ENCODE peak calls at places on chromosome 9, in five cellular contexts. V is endodermal cell, M is dorsolateral prefrontal cortex, L is IMR-90, O is A673. C is an unnamed sample.

GRCh38 chr9:120374239-120374638 is 205.7 kb downstream of the CDK5RAP2 start:
- DNase-seq in V (no peak), M (no peak), L (no peak), O (no peak), C (no peak)

GRCh38 chr9:133054966-133055365 is 6.8 kb upstream of the CEL start:
- DNase-seq in V (no peak), M (no peak), L (peak; percentile 40), O (no peak), C (no peak)

GRCh38 chr9:28624771-28625170 is 1051.5 kb upstream of the C9orf72 start:
- DNase-seq in V (no peak), M (no peak), L (no peak), O (no peak), C (no peak)

GRCh38 chr9:2227468-2227867 is 212.3 kb downstream of the SMARCA2 start:
- DNase-seq in V (peak; percentile 52), M (no peak), L (peak; percentile 67), O (no peak), C (no peak)

GRCh38 chr9:28808042-28808441 is 1234.8 kb upstream of the C9orf72 start:
- DNase-seq in V (no peak), M (no peak), L (no peak), O (peak; percentile 89), C (no peak)

GRCh38 chr9:6239048-6239461 is 23.4 kb downstream of the IL33 start:
- DNase-seq in V (no peak), M (no peak), L (peak; percentile 38), O (no peak), C (no peak)

GRCh38 chr9:135330307-135330631 is 149.3 kb upstream of the PPP1R26 start:
- DNase-seq in V (no peak), M (no peak), L (no peak), O (no peak), C (no peak)

GRCh38 chr9:95189230-95190098 is 128.0 kb downstream of the FANCC start:
- DNase-seq in V (no peak), M (no peak), L (peak; percentile 91), O (no peak), C (no peak)

GRCh38 chr9:127057970-127058644 is 64.3 kb downstream of the ANGPTL2 start:
- DNase-seq in V (no peak), M (peak; percentile 24), L (peak; percentile 31), O (no peak), C (no peak)

GRCh38 chr9:115411993-115412452 is 294.1 kb upstream of the TNC start:
- DNase-seq in V (no peak), M (no peak), L (peak; percentile 83), O (peak; percentile 75), C (no peak)

GRCh38 chr9:83154821-83155220 is 91.9 kb upstream of the RASEF start:
- DNase-seq in V (no peak), M (no peak), L (no peak), O (no peak), C (no peak)

GRCh38 chr9:26321935-26322334 is 570.7 kb downstream of the CAAP1 start:
- DNase-seq in V (no peak), M (no peak), L (no peak), O (no peak), C (no peak)

GRCh38 chr9:114776683-114777399 is 29.0 kb downstream of the TNFSF15 start:
- DNase-seq in V (no peak), M (no peak), L (no peak), O (no peak), C (no peak)

GRCh38 chr9:101398930-101399640 is 434 bp downstream of the ZNF189 start:
- DNase-seq in V (no peak), M (peak; percentile 28), L (no peak), O (peak; percentile 15), C (no peak)

GRCh38 chr9:33633621-33634020 is 109.6 kb downstream of the ANKRD18B start:
- DNase-seq in V (no peak), M (no peak), L (no peak), O (no peak), C (no peak)

GRCh38 chr9:91276513-91276912 is 85.2 kb downstream of the AUH start:
- DNase-seq in V (no peak), M (no peak), L (no peak), O (no peak), C (no peak)

GRCh38 chr9:34070601-34071340 is 22.1 kb upstream of the UBAP2 start:
- DNase-seq in V (no peak), M (no peak), L (peak; percentile 67), O (no peak), C (no peak)

GRCh38 chr9:86706391-86706790 is 240.9 kb downstream of the GAS1 start:
- DNase-seq in V (no peak), M (no peak), L (peak; percentile 62), O (no peak), C (no peak)

GRCh38 chr9:127838375-127839078 is 15.9 kb downstream of the ENG start:
- DNase-seq in V (no peak), M (no peak), L (peak; percentile 93), O (no peak), C (no peak)

GRCh38 chr9:9938432-9938831 is 674.4 kb downstream of the PTPRD start:
- DNase-seq in V (no peak), M (no peak), L (no peak), O (no peak), C (no peak)

DNA sequence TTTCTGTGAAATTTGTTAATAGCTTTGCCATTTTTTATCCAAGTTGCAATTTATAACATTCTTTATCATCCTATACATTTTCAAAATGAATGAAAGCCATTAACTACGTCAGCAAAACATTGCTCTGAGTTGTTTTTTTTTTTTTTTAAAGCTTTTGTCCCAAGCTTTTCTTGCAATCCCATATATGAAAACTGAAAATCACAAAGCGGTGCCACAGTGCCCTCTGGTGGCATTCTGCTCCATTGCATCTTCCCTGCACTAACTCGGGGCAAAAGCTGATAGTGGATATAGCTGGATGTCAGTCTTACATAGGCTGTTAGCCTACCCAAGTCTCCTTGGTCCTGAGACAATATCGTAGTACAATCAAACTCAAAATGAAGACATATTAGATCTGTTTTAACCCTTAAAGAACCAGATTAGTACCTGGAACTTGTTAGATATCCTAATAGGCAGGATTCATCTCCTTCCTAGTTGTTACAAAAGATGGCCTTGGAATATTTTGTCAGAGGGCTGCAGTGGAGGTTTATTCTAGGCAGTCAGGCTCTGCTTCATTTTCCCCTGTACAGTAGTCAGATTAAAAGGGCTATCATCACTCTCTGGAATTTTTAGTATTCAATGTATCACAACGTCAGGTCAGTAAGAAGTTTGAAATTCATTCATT is 669.9 kb downstream of the PTPRD start:
- DNase-seq in V (peak; percentile 93), M (peak; percentile 59), L (peak; percentile 42), O (peak; percentile 72), C (peak; percentile 16)
- TF ChIP-seq CTCF in V (peak; percentile 98), M (peak; percentile 85), L (peak; percentile 85), O (peak; percentile 94), C (peak; percentile 73)

DNA sequence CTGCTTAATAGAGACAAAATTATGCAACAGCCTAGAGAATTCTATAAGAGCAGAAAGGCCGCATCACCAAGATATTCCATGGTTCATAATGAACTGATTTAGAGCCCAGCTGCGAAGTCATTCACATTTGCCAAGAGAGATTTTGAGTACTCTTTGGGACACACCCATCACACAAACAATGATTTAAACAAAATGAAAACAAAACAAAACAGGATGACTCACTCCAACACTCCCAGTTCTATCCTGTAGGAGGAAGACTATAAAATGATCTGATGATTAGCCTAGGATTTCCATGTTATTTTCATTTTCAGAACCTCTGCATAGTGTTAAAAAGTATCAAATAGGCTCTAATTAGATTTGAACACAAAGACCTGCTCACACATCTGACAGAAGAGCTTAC is 145.8 kb upstream of the GNA14 start:
- DNase-seq in V (no peak), M (no peak), L (peak; percentile 7), O (peak; percentile 74), C (no peak)
- TF ChIP-seq CTCF in V (peak; percentile 38), M (peak; percentile 35), L (peak; percentile 22), O (peak; percentile 30), C (no peak)

GRCh38 chr9:1100945-1101344 is 50.8 kb downstream of the DMRT2 start:
- DNase-seq in V (peak; percentile 66), M (peak; percentile 35), L (peak; percentile 16), O (peak; percentile 23), C (no peak)
- TF ChIP-seq CTCF in V (peak; percentile 85), M (peak; percentile 49), L (peak; percentile 42), O (peak; percentile 45), C (no peak)

DNA sequence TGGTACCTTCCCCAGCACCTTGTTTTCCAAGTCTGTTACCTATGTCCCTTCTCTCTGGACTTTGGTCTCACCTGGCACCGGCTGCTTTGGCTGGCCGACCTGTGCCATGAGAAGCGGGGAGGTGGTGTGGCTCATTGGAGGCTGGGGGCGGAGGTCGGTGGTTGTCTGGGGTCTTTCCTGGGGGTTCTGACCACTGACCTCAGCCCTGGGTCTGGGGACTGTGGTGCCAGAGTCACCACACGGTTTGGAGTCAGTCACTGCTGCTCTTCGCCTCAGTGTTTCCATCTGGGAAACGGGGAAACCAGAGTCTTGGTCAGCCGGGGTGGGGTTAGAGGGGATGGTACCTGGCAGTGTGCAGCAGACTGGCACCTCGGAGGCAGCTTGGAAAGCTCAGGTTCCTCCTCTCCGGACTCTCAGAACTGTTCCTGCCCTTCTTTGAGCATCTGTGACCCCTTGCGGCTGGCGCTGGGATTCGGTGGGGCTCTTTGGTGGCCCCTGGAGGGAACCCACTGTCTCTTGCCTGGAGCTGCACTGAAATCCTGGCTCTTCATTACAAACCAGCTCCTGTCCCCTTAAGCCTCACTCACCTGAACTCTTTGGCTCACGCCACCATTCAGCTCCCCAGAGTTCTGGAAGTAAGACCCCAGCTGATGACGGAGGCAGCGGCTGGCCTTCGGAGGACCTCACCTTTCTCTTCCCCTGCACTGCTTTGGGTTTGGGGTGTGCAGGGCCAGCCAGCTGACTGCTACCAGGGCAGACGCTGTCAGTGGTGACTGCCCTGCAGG is 4.1 kb upstream of the RXRA start:
- DNase-seq in V (no peak), M (no peak), L (no peak), O (no peak), C (no peak)
- TF ChIP-seq CTCF in V (no peak), M (no peak), L (no peak), O (no peak), C (no peak)

DNA sequence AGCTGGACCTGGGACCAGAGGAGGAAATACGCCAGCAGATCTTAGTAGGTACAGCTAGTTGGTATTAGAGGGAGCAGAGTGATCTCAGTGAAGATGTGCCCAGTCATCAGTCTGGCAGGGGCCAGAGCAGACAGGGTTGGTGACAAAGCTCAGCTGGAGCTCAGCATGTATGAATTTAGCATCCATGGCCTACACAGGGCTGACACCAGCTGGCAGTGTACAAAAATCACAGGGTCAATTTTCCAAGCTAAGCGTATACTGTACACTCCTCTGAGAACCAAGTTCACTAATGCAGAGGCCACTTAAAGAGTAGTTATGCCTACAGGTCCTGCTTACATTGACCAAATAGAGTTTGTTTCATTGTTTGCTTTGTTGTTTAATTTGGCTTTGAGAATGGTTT is 146.6 kb downstream of the SLC24A2 start:
- DNase-seq in V (no peak), M (peak; percentile 46), L (no peak), O (no peak), C (no peak)
- TF ChIP-seq CTCF in V (no peak), M (peak; percentile 37), L (no peak), O (no peak), C (no peak)

DNA sequence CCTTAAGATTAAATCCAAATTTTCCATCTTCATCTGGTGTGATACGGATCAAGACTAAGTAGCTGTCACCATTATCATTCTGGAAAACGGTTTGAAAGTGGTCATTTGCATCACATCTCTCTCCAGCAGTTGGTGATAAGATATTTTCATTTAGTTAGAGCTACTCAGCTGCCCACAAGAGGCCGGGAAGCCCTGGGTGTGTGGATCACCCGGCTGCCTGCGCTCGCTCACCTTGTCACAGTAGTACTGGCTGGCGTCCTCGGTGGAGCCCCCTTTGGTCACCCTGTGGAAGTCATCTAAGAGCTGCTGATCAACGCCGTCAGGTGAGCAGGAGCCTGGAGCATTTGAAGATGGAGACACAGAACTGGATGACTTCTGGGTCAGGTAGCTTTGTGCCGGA is 88.1 kb downstream of the PTPN3 start:
- DNase-seq in V (peak; percentile 94), M (no peak), L (no peak), O (no peak), C (no peak)
- TF ChIP-seq CTCF in V (peak; percentile 81), M (no peak), L (no peak), O (peak; percentile 32), C (no peak)